ENCODE peak calls at places on chromosomes 5 and 9, in four cellular contexts. J, U, R and T are unnamed samples.

GRCh38 chr5:157387683-157388093 is 72.3 kb upstream of the NIPAL4 start:
- DNase-seq in J (peak), U (no peak), R (peak), T (peak)

GRCh38 chr9:94941211-94941875 is 214.8 kb downstream of the AOPEP start:
- DNase-seq in U (no peak), J (no peak), R (peak), T (no peak)

GRCh38 chr5:15499528-15500325 is at the start of gene FBXL7:
- DNase-seq in J (no peak), U (no peak), R (peak), T (no peak)

GRCh38 chr5:173202266-173202875 is 32.6 kb downstream of the NKX2-5 start:
- DNase-seq in J (no peak), U (no peak), R (no peak), T (no peak)

GRCh38 chr9:93010696-93011095 is 47.8 kb upstream of the SUSD3 start:
- DNase-seq in J (no peak), R (peak), U (no peak), T (no peak)

GRCh38 chr5:172694061-172694460 is 53.0 kb downstream of the NEURL1B start:
- DNase-seq in R (no peak), U (no peak), J (no peak), T (no peak)

GRCh38 chr9:92265159-92265558 is 28.3 kb downstream of the IARS1 start:
- DNase-seq in J (no peak), R (no peak), U (no peak), T (no peak)

GRCh38 chr5:82225525-82226172 is 52.5 kb downstream of the RPS23 start:
- DNase-seq in J (peak), R (peak), U (peak), T (peak)

GRCh38 chr9:137397675-137398423 is 25.1 kb downstream of the EXD3 start:
- DNase-seq in J (no peak), R (no peak), U (no peak), T (no peak)

GRCh38 chr5:162282191-162282590 is 214.6 kb downstream of the GABRG2 start:
- DNase-seq in J (no peak), R (no peak), U (no peak), T (no peak)

GRCh38 chr9:22041792-22042191 is 32.7 kb upstream of the CDKN2B start:
- DNase-seq in J (peak), R (no peak), U (no peak), T (no peak)
- TF ChIP-seq TCF7L2 in J (no peak), R (no peak), U (no peak), T (no peak)

GRCh38 chr9:81314525-81314924 is 374.8 kb downstream of the TLE1 start:
- DNase-seq in U (no peak), J (no peak), R (no peak), T (no peak)
- TF ChIP-seq TCF7L2 in U (no peak), J (no peak), R (no peak), T (no peak)

GRCh38 chr5:145324767-145325479 is 510.2 kb downstream of the PRELID2 start:
- DNase-seq in J (no peak), R (no peak), U (no peak), T (no peak)

GRCh38 chr5:145324101-145324500 is 511.0 kb downstream of the PRELID2 start:
- DNase-seq in J (no peak), R (no peak), U (no peak), T (no peak)
- TF ChIP-seq TCF7L2 in J (no peak), R (no peak), U (no peak), T (no peak)

GRCh38 chr9:100505564-100506159 is 32.7 kb downstream of the TMEFF1 start:
- DNase-seq in U (peak), R (peak), J (peak), T (peak)
- TF ChIP-seq TCF7L2 in U (no peak), R (no peak), J (no peak), T (no peak)

GRCh38 chr5:179184521-179185050 is 124.4 kb downstream of the ZNF354C start:
- DNase-seq in J (no peak), R (no peak), U (no peak), T (no peak)

GRCh38 chr5:179181988-179182387 is 121.8 kb downstream of the ZNF354C start:
- DNase-seq in R (no peak), J (no peak), U (no peak), T (no peak)

GRCh38 chr5:179180921-179181645 is 120.9 kb downstream of the ZNF354C start:
- DNase-seq in U (no peak), R (no peak), J (no peak), T (no peak)

GRCh38 chr5:179183481-179183880 is 123.3 kb downstream of the ZNF354C start:
- DNase-seq in U (no peak), R (no peak), J (no peak), T (no peak)

GRCh38 chr5:179182601-179183000 is 122.4 kb downstream of the ZNF354C start:
- DNase-seq in J (no peak), R (no peak), U (no peak), T (no peak)
- TF ChIP-seq TCF7L2 in J (no peak), R (no peak), U (no peak), T (no peak)

DNA sequence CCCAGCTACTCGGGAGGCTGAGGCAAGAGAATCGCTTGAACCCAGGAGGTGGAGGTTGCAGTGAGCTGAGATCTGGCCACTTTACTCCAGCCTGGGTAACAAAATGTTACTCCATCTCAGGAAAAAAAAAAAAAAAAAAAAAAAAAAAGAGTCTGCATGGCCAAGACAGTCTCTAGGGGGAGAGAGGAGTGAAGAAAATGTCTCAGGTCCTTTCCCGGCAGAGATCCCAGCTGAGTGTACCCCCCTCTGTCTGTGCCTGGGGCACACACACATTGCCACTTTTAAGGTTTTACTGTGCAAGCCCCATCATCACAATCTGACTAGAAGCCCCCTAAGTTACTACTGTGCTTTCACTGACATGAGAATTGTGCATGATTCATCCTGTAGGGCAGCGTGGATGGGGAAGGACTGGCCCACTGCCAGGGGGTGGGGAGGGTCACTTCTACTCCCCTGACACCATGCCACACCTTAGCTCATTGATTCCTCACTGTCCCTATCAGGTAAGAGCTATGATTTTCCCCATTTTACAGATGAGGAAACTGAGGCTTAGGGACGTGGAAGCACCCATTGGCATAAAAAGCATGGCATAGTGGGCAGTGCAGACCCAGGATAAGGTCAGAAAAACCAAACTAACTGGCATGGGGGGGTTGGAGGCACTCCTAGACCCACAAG is 102.3 kb upstream of the LARP1 start:
- DNase-seq in J (no peak), R (no peak), U (peak), T (no peak)
- TF ChIP-seq TCF7L2 in J (no peak), R (no peak), U (no peak), T (no peak)

GRCh38 chr9:108861464-108861863 is 602 bp upstream of the ACTL7A start:
- DNase-seq in U (no peak), R (no peak), J (no peak), T (no peak)

GRCh38 chr9:108861997-108862396 is at the start of gene ACTL7A:
- DNase-seq in R (no peak), J (no peak), U (no peak), T (no peak)

GRCh38 chr9:108860354-108860753 is 1.7 kb upstream of the ACTL7A start:
- DNase-seq in J (no peak), R (no peak), U (no peak), T (no peak)

GRCh38 chr9:108860764-108861163 is 1.3 kb upstream of the ACTL7A start:
- DNase-seq in R (no peak), J (no peak), U (no peak), T (no peak)

DNA sequence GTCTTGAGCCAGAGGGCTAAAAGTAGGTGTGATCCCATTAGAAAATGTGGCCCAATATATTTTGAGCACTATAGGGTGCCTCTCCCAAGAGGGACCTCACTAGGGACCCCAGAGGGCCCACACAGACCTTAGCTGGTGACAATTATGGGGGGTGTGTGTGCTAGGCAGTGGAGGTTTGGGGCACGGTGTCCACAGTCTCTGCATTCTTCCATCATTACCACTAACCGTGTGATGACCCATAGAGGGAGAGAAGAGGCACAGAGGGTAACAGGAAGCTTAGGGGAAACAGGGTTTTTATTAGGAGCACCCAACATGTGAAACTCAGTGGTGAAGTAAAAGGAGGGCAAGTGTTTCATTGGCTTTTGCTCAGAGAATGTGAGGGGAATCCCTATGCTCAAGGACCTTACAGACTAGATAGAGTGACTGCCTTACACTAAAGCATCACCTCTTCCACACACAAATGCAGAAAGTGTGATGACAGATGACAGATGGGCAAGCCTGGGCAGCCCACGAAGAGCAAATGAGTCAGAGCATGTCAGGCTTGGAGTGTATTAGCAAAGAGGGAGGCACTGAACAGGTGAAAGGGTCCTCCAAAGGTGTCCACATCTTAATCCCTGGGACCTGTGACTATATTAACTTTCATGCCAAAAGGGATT is 2.5 kb upstream of the ACTL7A start:
- DNase-seq in R (no peak), U (no peak), J (no peak), T (no peak)
- TF ChIP-seq TCF7L2 in R (no peak), U (no peak), J (no peak), T (no peak)

DNA sequence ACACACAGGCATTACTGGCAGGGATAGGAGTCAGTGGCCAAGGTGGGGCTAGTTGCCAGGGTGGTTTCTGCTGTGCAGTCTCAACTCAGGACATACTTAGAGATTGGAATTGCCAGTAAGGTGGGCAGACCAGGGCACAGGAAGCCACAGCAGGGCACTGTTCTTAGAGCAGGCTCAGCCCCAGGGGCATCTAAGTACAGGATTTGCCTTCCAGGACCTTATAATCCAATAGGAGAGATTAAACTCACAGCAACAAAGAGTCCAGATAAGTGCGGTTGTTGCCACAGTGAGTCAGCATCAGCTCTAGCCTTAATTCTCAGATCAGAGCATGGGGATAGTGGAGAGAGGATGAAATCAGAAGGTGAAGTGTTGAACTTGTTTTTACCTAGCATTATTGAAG is 265.8 kb upstream of the TRPC7 start:
- DNase-seq in R (no peak), J (no peak), U (peak), T (no peak)
- TF ChIP-seq TCF7L2 in R (no peak), J (no peak), U (no peak), T (no peak)